ENCODE peak calls at places on chromosomes 3 and 15, in six cellular contexts. One of them, this sample, is unnamed.

GRCh38 chr3:37053753-37054152 is 60.4 kb downstream of the MLH1 start:
- DNase-seq in A172: no peak
- DNase-seq in NCI-H1092 treated with DMSO at 0.1 percent for 48 hours: no peak
- DNase-seq in EL: no peak
- DNase-seq in amniotic stem cell: no peak
- DNase-seq in activated CD4-positive, alpha-beta memory T cell treated with anti-CD3 and anti-CD28 coated beads, Interleukin-2, amount 10 ng/mL, durations not matched to agents 7 days and 5 days: no peak
- DNase-seq in this sample: no peak

GRCh38 chr3:150605998-150606641 is 3.0 kb downstream of the SELENOT start:
- DNase-seq in NCI-H1092 treated with DMSO at 0.1 percent for 48 hours: no peak
- DNase-seq in amniotic stem cell: no peak
- DNase-seq in activated CD4-positive, alpha-beta memory T cell treated with anti-CD3 and anti-CD28 coated beads, Interleukin-2, amount 10 ng/mL, durations not matched to agents 7 days and 5 days: peak; percentile 29
- DNase-seq in A172: no peak
- DNase-seq in EL: no peak
- DNase-seq in this sample: no peak

GRCh38 chr3:55668359-55668758 is 181.3 kb upstream of the WNT5A start:
- DNase-seq in EL: peak; percentile 91
- DNase-seq in activated CD4-positive, alpha-beta memory T cell treated with anti-CD3 and anti-CD28 coated beads, Interleukin-2, amount 10 ng/mL, durations not matched to agents 7 days and 5 days: no peak
- DNase-seq in A172: peak; percentile 51
- DNase-seq in amniotic stem cell: no peak
- DNase-seq in NCI-H1092 treated with DMSO at 0.1 percent for 48 hours: no peak
- DNase-seq in this sample: no peak

GRCh38 chr15:95626501-95627361 is 703.8 kb upstream of the NR2F2 start:
- DNase-seq in activated CD4-positive, alpha-beta memory T cell treated with anti-CD3 and anti-CD28 coated beads, Interleukin-2, amount 10 ng/mL, durations not matched to agents 7 days and 5 days: no peak
- DNase-seq in NCI-H1092 treated with DMSO at 0.1 percent for 48 hours: no peak
- DNase-seq in amniotic stem cell: no peak
- DNase-seq in A172: no peak
- DNase-seq in EL: no peak
- DNase-seq in this sample: no peak

GRCh38 chr3:7095116-7095515 is 234.2 kb downstream of the GRM7 start:
- DNase-seq in amniotic stem cell: no peak
- DNase-seq in NCI-H1092 treated with DMSO at 0.1 percent for 48 hours: no peak
- DNase-seq in EL: no peak
- DNase-seq in activated CD4-positive, alpha-beta memory T cell treated with anti-CD3 and anti-CD28 coated beads, Interleukin-2, amount 10 ng/mL, durations not matched to agents 7 days and 5 days: no peak
- DNase-seq in A172: no peak
- DNase-seq in this sample: no peak

GRCh38 chr3:69236808-69237707 is 114.7 kb upstream of the LMOD3 start:
- DNase-seq in EL: no peak
- DNase-seq in A172: peak; percentile 16
- DNase-seq in NCI-H1092 treated with DMSO at 0.1 percent for 48 hours: no peak
- DNase-seq in amniotic stem cell: no peak
- DNase-seq in activated CD4-positive, alpha-beta memory T cell treated with anti-CD3 and anti-CD28 coated beads, Interleukin-2, amount 10 ng/mL, durations not matched to agents 7 days and 5 days: no peak
- DNase-seq in this sample: no peak

GRCh38 chr3:147360936-147361670 is 45.2 kb downstream of the ZIC4 start:
- DNase-seq in NCI-H1092 treated with DMSO at 0.1 percent for 48 hours: peak; percentile 11
- DNase-seq in amniotic stem cell: no peak
- DNase-seq in EL: peak; percentile 37
- DNase-seq in activated CD4-positive, alpha-beta memory T cell treated with anti-CD3 and anti-CD28 coated beads, Interleukin-2, amount 10 ng/mL, durations not matched to agents 7 days and 5 days: no peak
- DNase-seq in A172: no peak
- DNase-seq in this sample: no peak

GRCh38 chr3:114809668-114810413 is 337.2 kb downstream of the ZBTB20 start:
- DNase-seq in A172: peak; percentile 19
- DNase-seq in activated CD4-positive, alpha-beta memory T cell treated with anti-CD3 and anti-CD28 coated beads, Interleukin-2, amount 10 ng/mL, durations not matched to agents 7 days and 5 days: peak; percentile 23
- DNase-seq in amniotic stem cell: no peak
- DNase-seq in NCI-H1092 treated with DMSO at 0.1 percent for 48 hours: no peak
- DNase-seq in EL: peak; percentile 6
- DNase-seq in this sample: no peak

GRCh38 chr15:90883526-90883931 is 775 bp upstream of the FES start:
- DNase-seq in A172: no peak
- DNase-seq in activated CD4-positive, alpha-beta memory T cell treated with anti-CD3 and anti-CD28 coated beads, Interleukin-2, amount 10 ng/mL, durations not matched to agents 7 days and 5 days: no peak
- DNase-seq in amniotic stem cell: no peak
- DNase-seq in NCI-H1092 treated with DMSO at 0.1 percent for 48 hours: no peak
- DNase-seq in EL: peak; percentile 9
- DNase-seq in this sample: no peak

GRCh38 chr3:128421439-128421836 is 45.3 kb downstream of the DNAJB8 start:
- DNase-seq in EL: no peak
- DNase-seq in activated CD4-positive, alpha-beta memory T cell treated with anti-CD3 and anti-CD28 coated beads, Interleukin-2, amount 10 ng/mL, durations not matched to agents 7 days and 5 days: no peak
- DNase-seq in A172: no peak
- DNase-seq in amniotic stem cell: no peak
- DNase-seq in NCI-H1092 treated with DMSO at 0.1 percent for 48 hours: no peak
- DNase-seq in this sample: no peak

GRCh38 chr3:124557433-124558232 is 172.6 kb upstream of the UMPS start:
- DNase-seq in EL: peak; percentile 82
- DNase-seq in A172: peak; percentile 65
- DNase-seq in activated CD4-positive, alpha-beta memory T cell treated with anti-CD3 and anti-CD28 coated beads, Interleukin-2, amount 10 ng/mL, durations not matched to agents 7 days and 5 days: no peak
- DNase-seq in amniotic stem cell: peak; percentile 40
- DNase-seq in NCI-H1092 treated with DMSO at 0.1 percent for 48 hours: peak; percentile 82
- DNase-seq in this sample: peak; percentile 19

GRCh38 chr3:124372784-124373183 is 357.5 kb upstream of the UMPS start:
- DNase-seq in NCI-H1092 treated with DMSO at 0.1 percent for 48 hours: no peak
- DNase-seq in activated CD4-positive, alpha-beta memory T cell treated with anti-CD3 and anti-CD28 coated beads, Interleukin-2, amount 10 ng/mL, durations not matched to agents 7 days and 5 days: no peak
- DNase-seq in EL: no peak
- DNase-seq in A172: no peak
- DNase-seq in amniotic stem cell: no peak
- DNase-seq in this sample: no peak

GRCh38 chr15:95559875-95560394 is 770.6 kb upstream of the NR2F2 start:
- DNase-seq in A172: peak; percentile 90
- DNase-seq in NCI-H1092 treated with DMSO at 0.1 percent for 48 hours: no peak
- DNase-seq in amniotic stem cell: peak; percentile 79
- DNase-seq in EL: peak; percentile 94
- DNase-seq in activated CD4-positive, alpha-beta memory T cell treated with anti-CD3 and anti-CD28 coated beads, Interleukin-2, amount 10 ng/mL, durations not matched to agents 7 days and 5 days: no peak
- DNase-seq in this sample: peak; percentile 48

GRCh38 chr3:126197343-126197742 is 17.0 kb upstream of the ALDH1L1 start:
- DNase-seq in A172: no peak
- DNase-seq in activated CD4-positive, alpha-beta memory T cell treated with anti-CD3 and anti-CD28 coated beads, Interleukin-2, amount 10 ng/mL, durations not matched to agents 7 days and 5 days: no peak
- DNase-seq in EL: no peak
- DNase-seq in NCI-H1092 treated with DMSO at 0.1 percent for 48 hours: no peak
- DNase-seq in amniotic stem cell: no peak
- DNase-seq in this sample: no peak

GRCh38 chr3:107668398-107668797 is 145.6 kb downstream of the BBX start:
- DNase-seq in amniotic stem cell: no peak
- DNase-seq in A172: no peak
- DNase-seq in NCI-H1092 treated with DMSO at 0.1 percent for 48 hours: no peak
- DNase-seq in EL: no peak
- DNase-seq in activated CD4-positive, alpha-beta memory T cell treated with anti-CD3 and anti-CD28 coated beads, Interleukin-2, amount 10 ng/mL, durations not matched to agents 7 days and 5 days: no peak
- DNase-seq in this sample: no peak

GRCh38 chr3:105353485-105354161 is 13.1 kb upstream of the ALCAM start:
- DNase-seq in EL: peak; percentile 48
- DNase-seq in A172: peak; percentile 76
- DNase-seq in amniotic stem cell: no peak
- DNase-seq in NCI-H1092 treated with DMSO at 0.1 percent for 48 hours: no peak
- DNase-seq in activated CD4-positive, alpha-beta memory T cell treated with anti-CD3 and anti-CD28 coated beads, Interleukin-2, amount 10 ng/mL, durations not matched to agents 7 days and 5 days: no peak
- DNase-seq in this sample: no peak

GRCh38 chr3:99355465-99355864 is 282.9 kb upstream of the COL8A1 start:
- DNase-seq in EL: no peak
- DNase-seq in NCI-H1092 treated with DMSO at 0.1 percent for 48 hours: no peak
- DNase-seq in amniotic stem cell: no peak
- DNase-seq in A172: no peak
- DNase-seq in activated CD4-positive, alpha-beta memory T cell treated with anti-CD3 and anti-CD28 coated beads, Interleukin-2, amount 10 ng/mL, durations not matched to agents 7 days and 5 days: no peak
- DNase-seq in this sample: peak; percentile 75

GRCh38 chr3:36380171-36381031 is at the start of gene STAC:
- DNase-seq in EL: peak; percentile 66
- DNase-seq in NCI-H1092 treated with DMSO at 0.1 percent for 48 hours: peak; percentile 17
- DNase-seq in activated CD4-positive, alpha-beta memory T cell treated with anti-CD3 and anti-CD28 coated beads, Interleukin-2, amount 10 ng/mL, durations not matched to agents 7 days and 5 days: no peak
- DNase-seq in A172: peak; percentile 27
- DNase-seq in amniotic stem cell: no peak
- DNase-seq in this sample: no peak

GRCh38 chr3:11769704-11770103 is 77.0 kb downstream of the TAMM41 start:
- DNase-seq in NCI-H1092 treated with DMSO at 0.1 percent for 48 hours: no peak
- DNase-seq in amniotic stem cell: no peak
- DNase-seq in activated CD4-positive, alpha-beta memory T cell treated with anti-CD3 and anti-CD28 coated beads, Interleukin-2, amount 10 ng/mL, durations not matched to agents 7 days and 5 days: no peak
- DNase-seq in A172: no peak
- DNase-seq in EL: no peak
- DNase-seq in this sample: no peak

GRCh38 chr3:71702131-71703024 is 22.8 kb downstream of the EIF4E3 start:
- DNase-seq in amniotic stem cell: no peak
- DNase-seq in EL: no peak
- DNase-seq in activated CD4-positive, alpha-beta memory T cell treated with anti-CD3 and anti-CD28 coated beads, Interleukin-2, amount 10 ng/mL, durations not matched to agents 7 days and 5 days: peak; percentile 60
- DNase-seq in NCI-H1092 treated with DMSO at 0.1 percent for 48 hours: no peak
- DNase-seq in A172: no peak
- DNase-seq in this sample: peak; percentile 27

This sample was measured in pulmonary artery endothelial cell.